ENCODE peak calls at places on chromosome 19, in five cellular contexts. K, C, L, M and Z are unnamed samples.

GRCh38 chr19:46392252-46392801 is 21.0 kb downstream of the CCDC8 start:
- DNase-seq in L (peak), C (no peak), K (no peak), M (no peak), Z (no peak)

GRCh38 chr19:33734913-33735312 is 61.8 kb upstream of the KCTD15 start:
- DNase-seq in C (no peak), M (no peak), K (no peak), L (no peak), Z (no peak)

GRCh38 chr19:16608290-16608704 is 19.7 kb downstream of the MED26 start:
- DNase-seq in C (no peak), M (no peak), L (no peak), K (no peak), Z (no peak)

GRCh38 chr19:374183-374885 is 29.7 kb upstream of the MIER2 start:
- DNase-seq in L (no peak), K (no peak), C (no peak), M (no peak), Z (no peak)

GRCh38 chr19:51980116-51980736 is 6.4 kb downstream of the ZNF350 start:
- DNase-seq in M (no peak), L (no peak), C (no peak), K (no peak), Z (peak)

GRCh38 chr19:33063356-33064116 is 1.2 kb downstream of the RHPN2 start:
- DNase-seq in M (no peak), K (no peak), C (no peak), L (peak), Z (no peak)

GRCh38 chr19:34041922-34042521 is 130.3 kb upstream of the LSM14A start:
- DNase-seq in C (peak), L (peak), K (peak), M (peak), Z (peak)

GRCh38 chr19:34316741-34317241 is 48.2 kb upstream of the GPI start:
- DNase-seq in L (no peak), M (peak), C (no peak), K (peak), Z (no peak)

GRCh38 chr19:51398096-51398704 is 7.8 kb upstream of the C19orf84 start:
- DNase-seq in C (no peak), M (no peak), K (peak), L (no peak), Z (no peak)

GRCh38 chr19:16067205-16067938 is 8.9 kb upstream of the TPM4 start:
- DNase-seq in L (peak), C (peak), K (no peak), M (peak), Z (no peak)

GRCh38 chr19:31350693-31351211 is 1.5 kb upstream of the TSHZ3 start:
- DNase-seq in L (peak), C (no peak), M (no peak), K (peak), Z (no peak)

GRCh38 chr19:43774103-43774939 is 6.5 kb downstream of the KCNN4 start:
- DNase-seq in L (peak), K (peak), C (no peak), M (no peak), Z (no peak)

GRCh38 chr19:6116749-6117430 is 6.6 kb upstream of the RFX2 start:
- DNase-seq in C (no peak), K (no peak), M (no peak), L (no peak), Z (no peak)

GRCh38 chr19:40567750-40568494 is 8.8 kb upstream of the SHKBP1 start:
- DNase-seq in K (no peak), M (no peak), C (no peak), L (peak), Z (no peak)

GRCh38 chr19:50490991-50491472 is 14.4 kb upstream of the GARIN5A start:
- DNase-seq in C (no peak), K (no peak), L (no peak), M (no peak), Z (no peak)

GRCh38 chr19:18894254-18895037 is 1.5 kb downstream of the CERS1 start:
- DNase-seq in C (no peak), K (peak), M (no peak), L (no peak), Z (no peak)

GRCh38 chr19:36646746-36647145 is 19.9 kb downstream of the ZNF461 start:
- DNase-seq in L (no peak), C (no peak), M (no peak), K (no peak), Z (no peak)

GRCh38 chr19:8615813-8616596 is 5.5 kb upstream of the ADAMTS10 start:
- DNase-seq in M (peak), C (no peak), L (no peak), K (peak), Z (no peak)

GRCh38 chr19:30719991-30720329 is 347.8 kb downstream of the ZNF536 start:
- DNase-seq in K (no peak), L (no peak), C (no peak), M (no peak), Z (no peak)

GRCh38 chr19:47730910-47731309 is 14.4 kb upstream of the NOP53 start:
- DNase-seq in L (no peak), C (no peak), K (no peak), M (no peak), Z (no peak)
- H3K27ac ChIP-seq in L (no peak), C (peak), K (peak), M (peak), Z (no peak)

DNA sequence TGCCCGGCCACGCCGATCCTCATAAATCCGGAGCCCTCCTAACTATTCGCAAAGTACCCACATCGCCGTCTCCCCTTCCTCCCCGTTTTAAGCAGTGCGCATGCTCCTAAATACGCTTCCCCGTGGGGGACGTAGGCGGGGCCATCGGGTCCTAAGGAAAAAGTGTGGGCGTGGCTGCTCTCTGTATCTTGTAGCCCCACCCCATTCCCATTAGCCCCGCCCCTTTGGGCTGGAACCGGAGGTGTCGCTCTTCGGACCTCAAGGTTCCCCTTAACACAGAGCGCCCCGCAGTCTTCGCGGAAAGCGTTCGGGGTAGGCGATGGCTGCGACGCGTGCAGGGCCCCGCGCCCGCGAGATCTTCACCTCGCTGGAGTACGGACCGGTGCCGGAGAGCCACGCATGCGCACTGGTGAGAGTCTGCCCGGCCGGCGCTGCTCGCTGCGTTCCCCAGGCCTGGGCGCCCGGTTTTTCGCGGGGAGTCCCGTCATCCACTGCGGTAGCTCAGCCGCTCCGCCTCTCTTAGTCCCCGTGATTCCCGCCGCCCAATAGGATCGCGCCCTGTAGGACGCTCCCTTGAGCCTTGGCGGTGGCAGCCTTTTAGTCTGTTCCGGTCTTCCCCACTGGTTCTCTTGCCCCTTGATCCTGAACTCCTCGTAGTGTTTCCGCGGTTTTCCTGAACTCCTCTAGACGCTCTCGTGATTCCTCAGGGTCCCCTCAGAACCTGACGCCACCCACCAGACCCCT is at the start of gene ALDH16A1:
- DNase-seq in M (peak), L (peak), C (peak), K (peak), Z (peak)
- TF ChIP-seq POLR2AphosphoS5 in M (peak), L (peak), C (peak), K (peak), Z (peak)

GRCh38 chr19:54955356-54955755 is 8.0 kb upstream of the NLRP7 start:
- DNase-seq in L (no peak), K (no peak), C (no peak), M (no peak), Z (no peak)
- H3K4me3 ChIP-seq in L (no peak), K (no peak), C (no peak), M (no peak), Z (no peak)

DNA sequence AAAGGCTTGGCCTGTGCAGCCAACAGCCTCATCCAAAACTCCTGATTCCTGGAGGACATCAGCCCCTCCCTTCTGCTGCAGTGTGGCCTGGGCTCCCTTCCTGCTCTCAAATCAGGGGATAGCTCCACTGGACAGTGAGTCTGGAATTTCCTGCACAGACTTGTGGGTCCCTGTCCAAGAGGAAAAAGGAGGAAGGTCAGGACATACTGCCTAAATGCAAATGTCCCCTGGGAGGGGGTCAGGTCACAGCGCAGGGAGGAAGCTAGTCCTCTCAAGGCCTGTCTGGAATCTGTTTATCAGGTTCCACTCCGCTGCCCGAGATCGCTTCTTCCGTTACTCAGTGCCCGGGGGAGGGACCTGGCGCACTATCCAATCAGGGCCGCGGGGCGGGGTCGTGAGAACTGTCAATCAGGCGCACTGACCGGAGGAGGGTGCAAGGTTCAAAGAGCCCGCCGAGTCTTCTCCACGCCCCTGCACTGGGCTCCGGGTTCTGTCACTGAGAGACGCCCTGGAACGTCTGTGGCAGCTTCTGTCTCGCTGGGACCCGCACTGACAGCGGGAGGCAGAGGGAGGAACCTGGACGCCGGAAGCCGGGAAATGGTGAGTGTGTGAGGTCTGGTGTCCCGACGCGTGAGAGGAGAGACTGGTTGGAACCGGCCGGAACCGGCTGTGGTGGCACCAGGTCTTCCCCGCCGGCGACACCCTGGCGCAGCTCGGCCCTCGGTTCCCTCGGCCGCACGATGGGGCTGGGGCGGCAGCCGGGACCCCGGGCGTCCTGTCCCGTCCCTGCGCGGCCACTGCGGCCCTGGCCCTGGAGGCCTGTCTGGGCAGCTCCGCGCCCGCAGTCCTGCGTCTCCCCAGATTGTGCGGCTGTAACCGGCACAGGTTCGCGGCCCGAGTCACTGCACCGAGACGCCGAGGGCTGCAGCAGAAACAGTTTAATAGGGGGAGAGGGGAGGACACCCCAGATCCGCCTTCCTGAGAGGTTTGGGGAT is at the start of gene ZNF441:
- DNase-seq in K (peak), M (peak), C (peak), L (peak), Z (peak)
- H3K27ac ChIP-seq in K (peak), M (peak), C (peak), L (peak), Z (peak)

GRCh38 chr19:37994823-37995130 is 87.8 kb downstream of the SIPA1L3 start:
- DNase-seq in M (no peak), K (no peak), C (no peak), L (no peak), Z (no peak)

GRCh38 chr19:37995346-37995745 is 88.3 kb downstream of the SIPA1L3 start:
- DNase-seq in L (no peak), M (no peak), C (no peak), K (no peak), Z (no peak)

GRCh38 chr19:37998801-37999308 is 91.8 kb downstream of the SIPA1L3 start:
- DNase-seq in C (no peak), M (no peak), K (no peak), L (no peak), Z (no peak)

GRCh38 chr19:37999309-38000213 is 92.6 kb downstream of the SIPA1L3 start:
- DNase-seq in M (peak), L (no peak), K (no peak), C (no peak), Z (no peak)

DNA sequence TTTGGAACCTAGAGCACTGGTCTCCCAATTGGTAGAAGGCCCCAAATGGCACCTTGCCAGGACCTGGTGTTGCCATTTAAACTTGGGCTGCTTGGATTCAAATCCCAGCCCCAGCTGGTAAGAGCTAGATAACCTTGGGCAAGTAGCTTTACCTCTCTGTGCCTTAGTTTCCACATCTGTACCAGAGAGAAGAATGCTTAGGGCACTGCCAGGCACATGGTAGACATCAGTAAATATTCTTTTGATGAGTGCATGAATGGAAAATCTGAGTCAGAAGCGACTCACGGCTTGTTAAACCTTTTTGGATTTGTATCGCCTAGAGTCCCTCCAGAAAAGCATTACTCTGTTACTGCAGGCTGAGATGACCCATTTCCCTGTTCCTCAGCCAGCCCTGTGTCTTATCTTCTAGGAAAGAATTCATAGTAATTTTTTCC is 90.9 kb downstream of the SIPA1L3 start:
- DNase-seq in M (peak), C (no peak), K (no peak), L (no peak), Z (no peak)
- TF ChIP-seq POLR2AphosphoS5 in M (peak), C (no peak), K (no peak), L (no peak), Z (no peak)